ENCODE peak calls at places on chromosome 22, in eight cellular contexts. M is neural progenitor cell, F is adrenal gland, K is fibroblast of lung, V is bronchial epithelial cell, N is neural crest cell, Y is heart right ventricle, B is lung. T is an unnamed sample.

GRCh38 chr22:26656896-26657851 is at the start of gene MIAT:
- DNase-seq in M (peak; percentile 89), F (no peak), K (peak; percentile 48), V (no peak), N (peak; percentile 38), Y (no peak), B (no peak), T (no peak)

GRCh38 chr22:30234786-30235470 is 11.6 kb downstream of the LIF start:
- DNase-seq in M (no peak), F (peak; percentile 77), K (peak; percentile 97), V (no peak), N (no peak), Y (no peak), B (peak; percentile 45), T (no peak)

GRCh38 chr22:40721266-40721665 is 42.0 kb downstream of the MCHR1 start:
- DNase-seq in M (peak; percentile 37), F (peak; percentile 24), K (peak; percentile 79), V (peak; percentile 17), N (peak; percentile 32), Y (no peak), B (no peak), T (no peak)

GRCh38 chr22:37569009-37569920 is 9.0 kb downstream of the CDC42EP1 start:
- DNase-seq in M (no peak), F (no peak), K (no peak), V (peak; percentile 40), N (no peak), Y (no peak), B (peak; percentile 71), T (no peak)

GRCh38 chr22:20624161-20624616 is 116.8 kb downstream of the MED15 start:
- DNase-seq in M (no peak), F (no peak), K (peak; percentile 16), V (peak; percentile 10), N (no peak), Y (no peak), B (no peak), T (no peak)

GRCh38 chr22:36510966-36511881 is 4.4 kb upstream of the FOXRED2 start:
- DNase-seq in M (peak; percentile 74), F (peak; percentile 67), K (peak; percentile 44), V (peak; percentile 48), N (peak; percentile 60), Y (no peak), B (no peak), T (no peak)

GRCh38 chr22:23215294-23216204 is 35.2 kb downstream of the BCR start:
- DNase-seq in M (no peak), F (no peak), K (peak; percentile 57), V (peak; percentile 77), N (no peak), Y (no peak), B (peak; percentile 64), T (no peak)

GRCh38 chr22:27220349-27220748 is 563.0 kb downstream of the MIAT start:
- DNase-seq in M (no peak), F (no peak), K (peak; percentile 99), V (peak; percentile 76), N (no peak), Y (no peak), B (no peak), T (no peak)

GRCh38 chr22:43956383-43956782 is 1.1 kb downstream of the SAMM50 start:
- DNase-seq in M (no peak), F (no peak), K (no peak), V (no peak), N (no peak), Y (no peak), B (no peak), T (no peak)

DNA sequence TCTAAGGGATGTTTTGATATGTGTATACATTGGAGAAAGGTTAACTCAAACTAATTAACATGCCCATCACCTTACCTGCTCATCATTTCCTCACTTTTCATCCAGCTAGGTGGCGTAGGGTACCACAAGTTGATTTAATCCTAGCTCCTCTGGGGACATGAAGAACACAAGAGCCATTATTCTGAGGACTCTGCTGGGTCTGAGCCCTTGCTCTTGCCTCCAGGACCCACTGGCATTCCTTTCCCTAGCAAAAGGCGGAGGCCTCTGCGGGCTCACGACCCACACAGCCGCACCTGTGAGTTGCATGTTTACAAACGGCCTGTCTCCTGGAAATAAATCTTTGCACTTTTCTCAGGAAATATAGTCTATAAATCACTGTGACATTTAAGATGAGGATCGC is 871.9 kb downstream of the TBC1D22A start:
- DNase-seq in M (peak; percentile 26), F (no peak), K (no peak), V (no peak), N (no peak), Y (no peak), B (no peak), T (no peak)
- TF ChIP-seq CTCF in M (peak; percentile 31), F (no peak), K (no peak), V (no peak), N (no peak), Y (no peak), B (no peak), T (no peak)

DNA sequence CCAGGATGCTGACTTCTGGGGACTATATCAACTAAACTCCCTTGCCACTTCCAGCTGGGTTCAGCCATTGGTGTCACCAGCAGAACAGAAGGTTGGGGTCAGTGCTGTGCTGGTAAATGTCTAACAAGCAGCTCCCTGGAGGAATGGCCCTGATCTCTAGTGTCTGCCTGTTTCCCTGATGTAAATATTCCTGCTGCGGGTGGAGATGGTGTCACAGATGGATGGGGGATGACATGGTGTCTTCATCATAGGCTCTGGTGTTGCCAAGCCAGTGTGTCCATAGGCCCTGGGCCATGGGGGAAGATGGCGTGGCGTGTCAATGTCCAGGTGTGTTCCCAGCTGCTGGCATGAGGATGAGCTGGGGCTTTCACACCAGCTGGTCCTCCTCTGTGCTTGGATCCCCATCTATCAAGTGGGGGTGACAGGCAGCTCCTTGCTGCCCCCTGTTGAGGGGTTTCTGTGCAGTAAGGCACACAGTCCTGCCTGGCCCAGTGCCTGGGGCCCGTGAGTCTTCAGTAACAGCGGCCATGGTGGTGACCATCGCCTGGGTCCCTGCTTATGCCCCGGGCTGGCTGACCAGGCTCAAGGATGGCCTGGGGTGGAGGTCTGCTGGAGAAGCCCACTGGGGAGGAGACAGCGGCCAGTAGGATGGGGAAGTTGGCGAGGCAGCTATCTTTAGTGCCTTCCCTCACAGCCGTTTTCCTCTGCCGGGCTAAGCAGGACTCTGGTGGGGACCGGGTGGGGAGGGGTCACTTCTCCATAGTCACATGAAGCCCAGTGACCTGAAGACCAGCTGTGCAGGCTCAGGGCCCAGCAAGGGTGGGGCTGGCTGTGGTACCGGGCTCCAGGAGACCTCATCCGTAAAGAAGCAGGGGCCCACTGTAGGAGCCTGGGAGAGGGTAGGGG is 12.7 kb downstream of the RPL3 start:
- DNase-seq in M (peak; percentile 69), F (peak; percentile 52), K (no peak), V (no peak), N (no peak), Y (peak; percentile 47), B (no peak), T (no peak)
- TF ChIP-seq CTCF in M (peak; percentile 58), F (no peak), K (peak; percentile 33), V (peak; percentile 40), N (peak; percentile 52), Y (peak; percentile 49), B (peak; percentile 3), T (peak; percentile 57)

DNA sequence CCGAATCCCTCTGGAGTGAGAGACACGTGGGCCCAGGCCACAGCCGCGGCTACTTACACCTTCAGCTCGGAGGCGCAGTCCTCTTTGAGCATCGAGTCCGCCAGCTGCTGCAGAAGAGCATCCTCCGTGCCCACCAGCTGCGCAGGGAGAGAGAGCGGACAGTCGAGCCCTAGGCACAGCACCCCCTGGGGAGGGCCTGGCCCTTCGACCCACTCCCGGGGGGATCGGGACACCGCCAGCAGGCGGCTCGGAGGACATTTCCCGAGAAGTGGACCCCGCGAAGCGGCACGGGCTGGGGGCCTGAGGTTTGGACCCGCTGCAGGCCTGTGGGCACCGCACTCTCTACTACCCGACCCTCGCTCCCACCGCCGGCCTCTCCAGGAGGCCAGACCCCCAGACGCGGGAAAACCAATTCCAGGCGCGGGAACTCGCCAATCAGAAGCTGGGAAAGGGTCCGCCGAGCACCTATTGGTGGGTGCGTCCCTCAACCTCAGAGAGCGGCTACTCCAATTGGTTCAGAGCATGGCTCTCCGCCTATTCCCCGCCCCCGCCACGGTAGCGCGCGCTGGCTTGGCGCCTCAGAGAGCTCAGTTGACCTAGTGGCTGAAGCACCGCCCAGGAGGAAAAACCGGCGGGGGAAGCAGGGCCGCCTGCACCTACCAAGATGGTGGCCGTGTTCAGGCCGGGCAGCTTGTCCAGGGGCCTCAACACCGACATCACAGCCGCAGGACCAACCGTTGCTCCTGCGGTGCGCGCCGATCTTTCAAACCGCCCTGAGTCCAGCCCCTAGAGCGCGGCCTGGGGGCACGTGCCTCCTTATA is at the start of gene CENPM:
- DNase-seq in M (peak; percentile 97), F (peak; percentile 95), K (peak; percentile 91), V (peak; percentile 86), N (peak; percentile 91), Y (peak; percentile 89), B (peak; percentile 92), T (peak; percentile 95)
- TF ChIP-seq CTCF in M (peak; percentile 18), F (peak; percentile 32), K (peak; percentile 17), V (no peak), N (peak; percentile 42), Y (no peak), B (no peak), T (peak; percentile 39)

GRCh38 chr22:49994361-49995058 is 18.1 kb downstream of the IL17REL start:
- DNase-seq in M (no peak), F (no peak), K (no peak), V (no peak), N (no peak), Y (no peak), B (no peak), T (no peak)

GRCh38 chr22:49992921-49993648 is 19.5 kb downstream of the IL17REL start:
- DNase-seq in M (peak; percentile 77), F (peak; percentile 73), K (peak; percentile 23), V (peak; percentile 27), N (no peak), Y (peak; percentile 73), B (no peak), T (no peak)

GRCh38 chr22:49991907-49992533 is 20.5 kb downstream of the IL17REL start:
- DNase-seq in M (no peak), F (no peak), K (no peak), V (no peak), N (no peak), Y (no peak), B (no peak), T (no peak)

GRCh38 chr22:49995059-49995412 is 17.5 kb downstream of the IL17REL start:
- DNase-seq in M (no peak), F (no peak), K (no peak), V (no peak), N (no peak), Y (no peak), B (no peak), T (no peak)

GRCh38 chr22:49993649-49994360 is 18.8 kb downstream of the IL17REL start:
- DNase-seq in M (no peak), F (no peak), K (no peak), V (no peak), N (no peak), Y (no peak), B (no peak), T (no peak)
- TF ChIP-seq CTCF in M (no peak), F (no peak), K (no peak), V (no peak), N (no peak), Y (no peak), B (no peak), T (no peak)

T was measured in type B pancreatic cell.